ENCODE peak calls at places on chromosomes 12 and 14, in seven cellular contexts. U, O, R, J, M, N and W are unnamed samples. For H3K36me3, the result is how much of the 10 kb centered on the place peaks cover.

GRCh38 chr12:47909839-47910465 is 5.2 kb upstream of the VDR start:
- DNase-seq in U (no peak), O (no peak), R (no peak), J (no peak), M (no peak), N (no peak), W (no peak)

GRCh38 chr14:64637735-64638473 is 66.3 kb upstream of the PLEKHG3 start:
- DNase-seq in U (no peak), O (no peak), R (no peak), J (no peak), M (no peak), N (no peak), W (no peak)

GRCh38 chr14:69105326-69105725 is 47.6 kb downstream of the DCAF5 start:
- DNase-seq in U (no peak), O (no peak), R (no peak), J (no peak), M (no peak), N (no peak), W (no peak)

GRCh38 chr12:128449146-128449894 is 182.3 kb downstream of the TMEM132C start:
- DNase-seq in U (no peak), O (no peak), R (no peak), J (no peak), M (no peak), N (no peak), W (no peak)

GRCh38 chr14:30998100-30998706 is 27.2 kb upstream of the AP4S1 start:
- DNase-seq in U (no peak), O (no peak), R (no peak), J (no peak), M (no peak), N (no peak), W (no peak)

GRCh38 chr12:133026996-133027395 is 10.3 kb upstream of the ZNF84 start:
- DNase-seq in U (no peak), O (no peak), R (no peak), J (no peak), M (no peak), N (no peak), W (no peak)

GRCh38 chr14:71290301-71290700 is 383.0 kb downstream of the PCNX1 start:
- DNase-seq in U (no peak), O (no peak), R (no peak), J (no peak), M (no peak), N (no peak), W (no peak)

GRCh38 chr14:101359221-101360044 is 201.9 kb upstream of the DIO3 start:
- DNase-seq in U (peak), O (peak), R (no peak), J (peak), M (peak), N (no peak), W (no peak)

GRCh38 chr12:115946867-115947695 is 330.4 kb downstream of the MED13L start:
- DNase-seq in U (no peak), O (peak), R (no peak), J (no peak), M (no peak), N (no peak), W (no peak)

GRCh38 chr14:62015248-62015647 is 253.0 kb downstream of the SNAPC1 start:
- DNase-seq in U (no peak), O (no peak), R (no peak), J (no peak), M (no peak), N (no peak), W (no peak)

GRCh38 chr12:46473634-46474201 is 101.1 kb upstream of the SLC38A2 start:
- DNase-seq in U (peak), O (no peak), R (peak), J (peak), M (peak), N (peak), W (no peak)

GRCh38 chr14:92986254-92987147 is 63.6 kb downstream of the CHGA start:
- DNase-seq in U (no peak), O (no peak), R (peak), J (peak), M (no peak), N (peak), W (no peak)

GRCh38 chr12:6063379-6063735 is 61.1 kb downstream of the VWF start:
- DNase-seq in U (no peak), O (no peak), R (no peak), J (no peak), M (no peak), N (no peak), W (no peak)

GRCh38 chr14:99195602-99196309 is 76.2 kb downstream of the BCL11B start:
- DNase-seq in U (no peak), O (no peak), R (no peak), J (no peak), M (no peak), N (no peak), W (no peak)

GRCh38 chr14:64550539-64551333 is 975 bp downstream of the PPP1R36 start:
- DNase-seq in U (no peak), O (no peak), R (no peak), J (no peak), M (no peak), N (no peak), W (no peak)

GRCh38 chr12:129212221-129212630 is 358.9 kb downstream of the GLT1D1 start:
- DNase-seq in U (no peak), O (peak), R (no peak), J (no peak), M (no peak), N (no peak), W (no peak)

GRCh38 chr14:81311816-81312215 is 88.3 kb downstream of the STON2 start:
- DNase-seq in U (no peak), O (no peak), R (no peak), J (no peak), M (no peak), N (no peak), W (no peak)

GRCh38 chr12:91973813-91974212 is 171.8 kb downstream of the BTG1 start:
- DNase-seq in U (no peak), O (no peak), R (no peak), J (no peak), M (no peak), N (no peak), W (no peak)

GRCh38 chr14:51401272-51401671 is 161.2 kb downstream of the TMX1 start:
- DNase-seq in U (no peak), O (no peak), R (no peak), J (no peak), M (no peak), N (no peak), W (no peak)

GRCh38 chr12:124445121-124445718 is 122.2 kb downstream of the NCOR2 start:
- DNase-seq in U (no peak), O (no peak), R (no peak), J (no peak), M (no peak), N (no peak), W (no peak)

GRCh38 chr12:23950775-23951391 is 1.4 kb upstream of the SOX5 start:
- DNase-seq in U (no peak), O (no peak), R (no peak), J (peak), M (no peak), N (no peak), W (no peak)

GRCh38 chr12:101038289-101038871 is 171.7 kb downstream of the SLC5A8 start:
- DNase-seq in U (no peak), O (no peak), R (no peak), J (no peak), M (no peak), N (no peak), W (no peak)

GRCh38 chr14:96762650-96763049 is 34.5 kb upstream of the VRK1 start:
- DNase-seq in U (no peak), O (no peak), R (no peak), J (no peak), M (no peak), N (no peak), W (no peak)

GRCh38 chr14:53295985-53296582 is 143.0 kb upstream of the DDHD1 start:
- DNase-seq in U (no peak), O (no peak), R (no peak), J (no peak), M (no peak), N (no peak), W (no peak)

GRCh38 chr14:32471183-32471582 is 142.1 kb downstream of the AKAP6 start:
- DNase-seq in U (no peak), O (no peak), R (no peak), J (no peak), M (no peak), N (no peak), W (no peak)

GRCh38 chr14:59882957-59883356 is 12.4 kb upstream of the RTN1 start:
- DNase-seq in U (no peak), O (no peak), R (no peak), J (no peak), M (no peak), N (no peak), W (no peak)

GRCh38 chr12:18750087-18750486 is 12.2 kb downstream of the CAPZA3 start:
- DNase-seq in U (no peak), O (no peak), R (no peak), J (no peak), M (no peak), N (peak), W (no peak)

GRCh38 chr14:86462193-86462592 is 932.2 kb downstream of the FLRT2 start:
- DNase-seq in U (no peak), O (no peak), R (no peak), J (no peak), M (no peak), N (no peak), W (no peak)

GRCh38 chr12:108340037-108340436 is 926 bp upstream of the CMKLR1 start:
- DNase-seq in U (no peak), O (no peak), R (no peak), J (no peak), M (no peak), N (no peak), W (no peak)

GRCh38 chr14:105452963-105453362 is 21.7 kb upstream of the CRIP2 start:
- DNase-seq in U (no peak), O (no peak), R (no peak), J (no peak), M (no peak), N (no peak), W (no peak)

GRCh38 chr14:24806061-24806678 is 172.2 kb upstream of the GZMB start:
- DNase-seq in U (peak), O (peak), R (peak), J (no peak), M (peak), N (peak), W (no peak)

GRCh38 chr12:130017571-130018449 is 114.0 kb upstream of the TMEM132D start:
- DNase-seq in U (no peak), O (no peak), R (no peak), J (no peak), M (no peak), N (no peak), W (no peak)

GRCh38 chr12:113002676-113003075 is 24.4 kb downstream of the OAS2 start:
- DNase-seq in U (no peak), O (no peak), R (no peak), J (no peak), M (no peak), N (no peak), W (no peak)

GRCh38 chr12:113003631-113004030 is 25.3 kb downstream of the OAS2 start:
- DNase-seq in U (no peak), O (no peak), R (no peak), J (no peak), M (no peak), N (no peak), W (no peak)

GRCh38 chr12:113005759-113006158 is 27.4 kb downstream of the OAS2 start:
- DNase-seq in U (no peak), O (no peak), R (no peak), J (no peak), M (no peak), N (no peak), W (peak)

GRCh38 chr12:113007166-113007565 is 28.8 kb downstream of the OAS2 start:
- DNase-seq in U (no peak), O (no peak), R (no peak), J (no peak), M (no peak), N (no peak), W (no peak)

DNA sequence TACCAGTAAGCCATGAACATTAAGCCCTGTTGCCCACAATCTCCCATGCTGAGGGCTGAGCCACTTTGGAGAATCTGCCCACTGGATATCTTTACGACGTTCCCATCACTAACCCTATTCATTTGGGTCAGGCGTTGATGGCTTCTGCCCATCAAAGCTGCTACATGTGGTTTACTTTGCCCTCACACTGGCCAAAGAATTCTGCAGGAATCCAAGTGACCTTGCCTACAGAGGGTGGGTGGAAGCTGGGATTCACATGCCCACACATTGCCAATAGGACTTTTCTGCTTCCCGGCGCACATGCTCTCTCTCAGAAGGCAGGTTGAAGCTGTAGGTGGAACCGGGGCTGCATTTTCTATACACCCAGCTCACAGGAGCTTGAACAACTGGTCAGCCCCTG is 28.3 kb downstream of the OAS2 start:
- DNase-seq in U (no peak), O (no peak), R (no peak), J (no peak), M (no peak), N (no peak), W (no peak)
- H3K36me3 ChIP-seq in U (under half), O (half or more), R (half or more), J (under half), M (under half), N (under half), W (half or more)

GRCh38 chr14:103362780-103363179 is 22.4 kb upstream of the MARK3 start:
- DNase-seq in U (no peak), O (no peak), R (no peak), J (no peak), M (no peak), N (no peak), W (no peak)

GRCh38 chr14:103356151-103356766 is 22.2 kb downstream of the EIF5 start:
- DNase-seq in U (no peak), O (no peak), R (no peak), J (no peak), M (no peak), N (no peak), W (no peak)

GRCh38 chr14:103361868-103362267 is 23.3 kb upstream of the MARK3 start:
- DNase-seq in U (no peak), O (no peak), R (no peak), J (no peak), M (no peak), N (no peak), W (no peak)

DNA sequence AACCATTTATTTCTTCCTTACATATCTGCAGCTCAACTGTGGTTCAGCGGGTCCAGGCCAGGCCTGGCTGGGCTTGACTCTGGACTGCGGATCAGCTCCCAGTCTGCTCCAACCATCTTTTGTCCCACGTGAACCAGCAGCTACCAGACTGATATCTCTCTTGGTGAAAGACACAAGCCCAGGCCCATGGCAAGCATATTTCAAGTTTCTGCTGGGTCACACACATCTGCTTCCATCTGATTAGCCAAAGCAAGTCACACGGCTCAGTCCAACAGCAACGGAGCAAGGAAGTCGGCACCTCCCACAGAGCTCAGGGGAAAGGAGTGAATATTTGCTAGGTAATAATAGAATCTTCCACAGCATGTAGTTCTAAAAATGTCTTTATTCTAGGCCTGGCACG is 24.7 kb upstream of the MARK3 start:
- DNase-seq in U (no peak), O (no peak), R (no peak), J (no peak), M (no peak), N (no peak), W (no peak)
- TF ChIP-seq EP300 in U (no peak), O (no peak), R (no peak), J (no peak), M (no peak), N (no peak), W (no peak)

GRCh38 chr12:2341051-2341751 is 288.4 kb downstream of the CACNA1C start:
- DNase-seq in U (no peak), O (no peak), R (no peak), J (no peak), M (no peak), N (no peak), W (peak)
- H3K36me3 ChIP-seq in U (under half), O (under half), R (under half), J (under half), M (under half), N (under half), W (under half)

DNA sequence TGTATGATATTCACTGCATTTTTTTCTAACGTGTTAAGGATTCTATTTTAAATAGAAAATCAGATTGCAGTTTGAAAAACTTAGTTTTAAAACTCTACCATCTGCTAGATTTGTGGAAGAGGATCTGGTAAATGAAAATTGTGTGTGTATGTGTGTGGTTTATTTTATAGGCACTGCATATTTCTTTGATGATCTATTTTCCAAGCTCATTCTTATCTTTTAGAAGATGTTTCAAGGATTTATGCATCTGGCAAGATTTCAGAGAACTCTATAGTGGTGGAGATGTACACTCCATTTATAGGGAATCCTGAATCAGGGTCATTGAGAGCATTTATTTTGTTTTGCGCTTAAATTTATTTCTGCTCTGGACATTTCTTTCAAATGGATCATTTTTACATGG is 69.8 kb downstream of the HMGA2 start:
- DNase-seq in U (no peak), O (no peak), R (no peak), J (no peak), M (no peak), N (no peak), W (no peak)
- TF ChIP-seq EP300 in U (no peak), O (no peak), R (no peak), J (no peak), M (no peak), N (no peak), W (no peak)

DNA sequence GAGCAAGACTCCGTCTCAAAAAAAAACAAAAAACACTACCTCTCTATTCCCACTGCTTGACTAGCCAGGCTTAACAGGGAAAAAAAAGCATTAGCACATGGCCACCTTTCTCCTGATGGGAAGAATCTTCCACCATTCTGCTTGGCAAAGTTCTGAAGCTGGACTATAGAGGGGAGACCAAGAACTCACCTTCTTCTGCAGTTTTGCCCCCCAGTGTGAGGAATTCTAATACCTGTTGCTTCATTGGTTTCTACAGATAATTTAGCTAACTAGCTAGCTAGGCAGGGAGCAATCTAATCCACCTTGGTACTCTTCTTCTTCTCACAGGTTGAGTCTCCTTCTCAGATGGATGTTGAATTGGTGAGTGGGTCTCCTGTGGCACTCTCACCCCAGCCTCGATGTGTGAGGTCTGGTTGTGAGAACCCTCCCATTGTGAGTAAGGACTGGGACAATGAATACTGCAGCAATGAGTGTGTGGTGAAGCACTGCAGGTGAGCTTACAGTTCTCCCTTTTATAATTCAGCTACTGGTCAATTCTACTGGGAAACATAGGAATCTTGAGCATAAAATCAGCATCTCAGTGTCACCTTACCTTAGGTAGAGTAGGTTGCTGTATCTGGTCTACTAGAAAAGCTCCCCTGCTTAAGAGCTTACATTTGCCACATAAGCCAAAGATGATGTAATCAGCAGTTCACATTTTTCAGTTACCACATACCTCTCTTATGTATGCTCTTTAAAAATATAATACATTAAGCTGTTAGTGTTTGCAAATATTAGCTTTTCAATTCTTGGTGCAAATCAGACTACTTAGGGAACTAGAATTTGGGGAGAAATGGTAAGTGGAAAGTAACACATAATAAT is 16.0 kb downstream of the METTL3 start:
- DNase-seq in U (no peak), O (no peak), R (no peak), J (no peak), M (no peak), N (no peak), W (no peak)
- H3K36me3 ChIP-seq in U (under half), O (half or more), R (half or more), J (under half), M (half or more), N (half or more), W (half or more)

DNA sequence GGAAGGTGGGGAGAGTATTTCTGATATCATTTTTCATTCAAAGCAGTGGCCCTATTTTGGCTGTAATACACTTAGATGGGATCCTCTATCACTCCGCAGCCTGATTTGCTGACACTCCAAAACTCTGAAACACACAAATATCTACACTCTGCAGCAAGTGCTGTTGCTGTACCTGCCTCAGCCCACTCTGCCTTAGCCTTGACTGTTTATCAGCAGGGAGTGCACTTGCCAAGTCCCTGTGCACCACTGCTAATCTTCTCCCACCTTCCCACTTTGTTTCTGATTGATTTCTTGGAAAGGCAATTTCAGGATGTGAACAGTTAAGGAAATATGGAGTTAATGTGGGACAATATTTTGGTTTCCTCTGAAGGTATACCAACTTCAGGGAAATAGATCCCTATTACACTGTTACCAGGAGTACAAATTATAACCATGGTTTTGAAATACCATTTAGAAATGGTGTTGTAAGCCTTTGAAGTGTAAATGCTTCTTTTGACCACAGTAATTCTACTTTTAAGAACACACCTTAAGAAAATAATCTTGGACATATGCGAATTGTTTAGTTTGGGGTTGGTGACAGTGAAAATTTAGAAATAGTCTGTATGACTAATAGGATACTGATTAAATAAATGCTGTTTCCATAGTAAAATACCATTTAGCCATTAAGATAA is 59.3 kb downstream of the MBIP start:
- DNase-seq in U (no peak), O (no peak), R (no peak), J (no peak), M (no peak), N (no peak), W (no peak)
- TF ChIP-seq EP300 in U (no peak), O (no peak), R (no peak), J (no peak), M (no peak), N (no peak), W (no peak)

GRCh38 chr12:7144414-7145120 is 14.4 kb downstream of the CLSTN3 start:
- DNase-seq in U (no peak), O (no peak), R (no peak), J (no peak), M (no peak), N (no peak), W (peak)
- H3K36me3 ChIP-seq in U (under half), O (under half), R (half or more), J (under half), M (under half), N (under half), W (under half)